ENCODE peak calls at places on chromosome 12, in eight cellular contexts. Y, I, U, R, S, L, A and K are unnamed samples.

GRCh38 chr12:49137476-49137875 is 6.3 kb upstream of the TUBA1B start:
- DNase-seq in Y (no peak), I (no peak), U (no peak), R (no peak), S (no peak), L (no peak), A (no peak), K (no peak)

GRCh38 chr12:123712780-123713319 is 697 bp downstream of the ATP6V0A2 start:
- DNase-seq in Y (no peak), I (no peak), U (no peak), R (no peak), S (no peak), L (no peak), A (no peak), K (no peak)

GRCh38 chr12:27984275-27984674 is 11.7 kb upstream of the PTHLH start:
- DNase-seq in Y (no peak), I (no peak), U (peak; percentile 100), R (no peak), S (no peak), L (no peak), A (no peak), K (no peak)

GRCh38 chr12:79420146-79420618 is 270.6 kb downstream of the PAWR start:
- DNase-seq in Y (no peak), I (no peak), U (peak; percentile 95), R (no peak), S (no peak), L (no peak), A (peak; percentile 45), K (no peak)

GRCh38 chr12:3205742-3206519 is 128.8 kb downstream of the TSPAN9 start:
- DNase-seq in Y (peak; percentile 43), I (no peak), U (no peak), R (no peak), S (no peak), L (no peak), A (no peak), K (no peak)

GRCh38 chr12:112107728-112108447 is 695 bp downstream of the NAA25 start:
- DNase-seq in Y (peak; percentile 42), I (no peak), U (no peak), R (no peak), S (no peak), L (no peak), A (no peak), K (no peak)

GRCh38 chr12:123761841-123762714 is at the start of gene DNAH10:
- DNase-seq in Y (no peak), I (peak; percentile 56), U (no peak), R (peak; percentile 85), S (peak; percentile 4), L (peak; percentile 63), A (no peak), K (no peak)

GRCh38 chr12:24561882-24562760 is 386.8 kb downstream of the BCAT1 start:
- DNase-seq in Y (peak; percentile 65), I (peak; percentile 72), U (no peak), R (peak; percentile 88), S (no peak), L (peak; percentile 89), A (no peak), K (peak; percentile 85)

GRCh38 chr12:80901661-80902060 is 36.1 kb downstream of the LIN7A start:
- DNase-seq in Y (no peak), I (no peak), U (no peak), R (no peak), S (no peak), L (no peak), A (no peak), K (no peak)

GRCh38 chr12:91887957-91888356 is 257.7 kb downstream of the BTG1 start:
- DNase-seq in Y (no peak), I (no peak), U (no peak), R (no peak), S (no peak), L (no peak), A (no peak), K (no peak)

GRCh38 chr12:94873368-94874085 is 130.0 kb downstream of the NDUFA12 start:
- DNase-seq in Y (peak; percentile 21), I (no peak), U (no peak), R (peak; percentile 72), S (no peak), L (peak; percentile 68), A (no peak), K (peak; percentile 77)

GRCh38 chr12:29256598-29256997 is 107.5 kb downstream of the FAR2 start:
- DNase-seq in Y (no peak), I (no peak), U (no peak), R (peak; percentile 51), S (no peak), L (no peak), A (no peak), K (no peak)

GRCh38 chr12:92295523-92295922 is 149.9 kb upstream of the BTG1 start:
- DNase-seq in Y (no peak), I (no peak), U (no peak), R (no peak), S (no peak), L (no peak), A (no peak), K (no peak)

GRCh38 chr12:50579757-50580267 is 75.0 kb downstream of the DIP2B start:
- DNase-seq in Y (no peak), I (no peak), U (peak; percentile 82), R (no peak), S (peak; percentile 40), L (no peak), A (no peak), K (no peak)

GRCh38 chr12:124639407-124639806 is 72.0 kb upstream of the NCOR2 start:
- DNase-seq in Y (no peak), I (no peak), U (no peak), R (no peak), S (no peak), L (no peak), A (no peak), K (no peak)

GRCh38 chr12:45351921-45352670 is 136.2 kb downstream of the ANO6 start:
- DNase-seq in Y (no peak), I (no peak), U (no peak), R (no peak), S (no peak), L (no peak), A (no peak), K (no peak)

GRCh38 chr12:9925746-9926393 is 6.3 kb downstream of the CLEC2A start:
- DNase-seq in Y (no peak), I (no peak), U (peak; percentile 57), R (no peak), S (no peak), L (no peak), A (peak; percentile 24), K (no peak)
- H3K4me3 ChIP-seq in Y (no peak overlapping the region), I (peak overlapping the region; percentile 15), U (no peak overlapping the region), R (no peak overlapping the region), S (no peak overlapping the region), L (peak overlapping the region; percentile 22), A (no peak overlapping the region), K (no peak overlapping the region)

GRCh38 chr12:75556306-75556899 is 45.0 kb upstream of the KRR1 start:
- DNase-seq in Y (no peak), I (no peak), U (peak; percentile 49), R (no peak), S (no peak), L (no peak), A (no peak), K (no peak)

GRCh38 chr12:75558262-75558661 is 46.9 kb upstream of the KRR1 start:
- DNase-seq in Y (no peak), I (no peak), U (no peak), R (no peak), S (no peak), L (no peak), A (no peak), K (no peak)

GRCh38 chr12:75563351-75563750 is 51.9 kb upstream of the KRR1 start:
- DNase-seq in Y (no peak), I (no peak), U (no peak), R (no peak), S (no peak), L (no peak), A (no peak), K (no peak)

GRCh38 chr12:75561921-75562320 is 50.5 kb upstream of the KRR1 start:
- DNase-seq in Y (no peak), I (no peak), U (no peak), R (no peak), S (no peak), L (no peak), A (no peak), K (no peak)

GRCh38 chr12:75560167-75560566 is 48.8 kb upstream of the KRR1 start:
- DNase-seq in Y (no peak), I (no peak), U (peak; percentile 63), R (no peak), S (no peak), L (no peak), A (no peak), K (no peak)
- H3K27ac ChIP-seq in Y (no peak overlapping the region), I (no peak overlapping the region), U (no peak overlapping the region), R (no peak overlapping the region), S (no peak overlapping the region), L (no peak overlapping the region), A (no peak overlapping the region), K (no peak overlapping the region)

GRCh38 chr12:89873745-89874144 is 165.1 kb upstream of the ATP2B1 start:
- DNase-seq in Y (no peak), I (no peak), U (no peak), R (no peak), S (no peak), L (no peak), A (no peak), K (no peak)
- H3K4me1 ChIP-seq in Y (no peaks in the 10 kb centered on the region), I (no peaks in the 10 kb centered on the region), U (no peaks in the 10 kb centered on the region), R (no peaks in the 10 kb centered on the region), S (peaks cover 9% of the 10 kb centered on the region), L (peaks cover 5% of the 10 kb centered on the region), A (no peaks in the 10 kb centered on the region), K (no peaks in the 10 kb centered on the region)

GRCh38 chr12:4825139-4825858 is 84.4 kb upstream of the KCNA1 start:
- DNase-seq in Y (no peak), I (no peak), U (no peak), R (no peak), S (no peak), L (no peak), A (no peak), K (no peak)
- H3K4me3 ChIP-seq in Y (no peak overlapping the region), I (no peak overlapping the region), U (no peak overlapping the region), R (no peak overlapping the region), S (no peak overlapping the region), L (no peak overlapping the region), A (no peak overlapping the region), K (no peak overlapping the region)

GRCh38 chr12:32846053-32846452 is 50.5 kb downstream of the PKP2 start:
- DNase-seq in Y (no peak), I (no peak), U (no peak), R (no peak), S (no peak), L (no peak), A (no peak), K (no peak)
- H3K27ac ChIP-seq in Y (peak overlapping the region; percentile 45), I (no peak overlapping the region), U (no peak overlapping the region), R (no peak overlapping the region), S (no peak overlapping the region), L (peak overlapping the region; percentile 1), A (no peak overlapping the region), K (no peak overlapping the region)

DNA sequence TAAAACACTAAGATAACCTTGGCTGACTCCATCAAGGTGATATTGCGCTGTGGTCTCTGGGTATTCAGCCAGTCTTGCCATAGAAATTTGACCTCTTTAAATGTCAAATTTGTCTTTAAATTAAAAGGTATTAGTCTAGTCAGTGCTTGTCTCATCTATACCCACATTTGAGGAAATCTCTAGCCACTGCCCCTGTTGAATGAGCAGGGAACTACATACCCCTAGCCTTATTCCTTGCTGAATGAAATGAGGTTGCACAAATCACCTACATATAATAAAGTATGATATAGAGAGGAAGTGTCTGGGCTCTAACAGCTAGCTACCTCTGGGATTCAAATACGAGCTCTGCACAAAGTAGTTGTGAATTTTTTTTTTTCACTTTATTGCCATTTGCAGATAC is 256.8 kb downstream of the C12orf50 start:
- DNase-seq in Y (no peak), I (no peak), U (no peak), R (no peak), S (no peak), L (no peak), A (no peak), K (no peak)
- H3K4me1 ChIP-seq in Y (no peaks in the 10 kb centered on the region), I (no peaks in the 10 kb centered on the region), U (no peaks in the 10 kb centered on the region), R (no peaks in the 10 kb centered on the region), S (no peaks in the 10 kb centered on the region), L (no peaks in the 10 kb centered on the region), A (no peaks in the 10 kb centered on the region), K (no peaks in the 10 kb centered on the region)